ENCODE peak calls at places on chromosome 10, in five cellular contexts. One of them, this sample, is unnamed.

GRCh38 chr10:125521721-125522680 is 161.0 kb downstream of the TEX36 start:
- DNase-seq in tibial artery: no peak
- DNase-seq in mucosa of gallbladder: no peak
- DNase-seq in CD8-positive, alpha-beta T cell: no peak
- DNase-seq in DMS153: no peak
- DNase-seq in this sample: peak

GRCh38 chr10:48444861-48445841 is 138.7 kb downstream of the MAPK8 start:
- DNase-seq in tibial artery: peak
- DNase-seq in mucosa of gallbladder: no peak
- DNase-seq in CD8-positive, alpha-beta T cell: no peak
- DNase-seq in DMS153: peak
- DNase-seq in this sample: peak

GRCh38 chr10:84265378-84265777 is 20.5 kb downstream of the RGR start:
- DNase-seq in tibial artery: no peak
- DNase-seq in mucosa of gallbladder: no peak
- DNase-seq in CD8-positive, alpha-beta T cell: no peak
- DNase-seq in DMS153: peak
- DNase-seq in this sample: no peak

GRCh38 chr10:132548106-132548823 is 10.7 kb downstream of the INPP5A start:
- DNase-seq in tibial artery: peak
- DNase-seq in mucosa of gallbladder: no peak
- DNase-seq in CD8-positive, alpha-beta T cell: no peak
- DNase-seq in DMS153: no peak
- DNase-seq in this sample: no peak

GRCh38 chr10:29590598-29591415 is 44.0 kb downstream of the SVIL start:
- DNase-seq in tibial artery: no peak
- DNase-seq in mucosa of gallbladder: no peak
- DNase-seq in CD8-positive, alpha-beta T cell: no peak
- DNase-seq in DMS153: no peak
- DNase-seq in this sample: peak

GRCh38 chr10:17212802-17213204 is 11.3 kb upstream of the TRDMT1 start:
- DNase-seq in tibial artery: no peak
- DNase-seq in mucosa of gallbladder: no peak
- DNase-seq in CD8-positive, alpha-beta T cell: no peak
- DNase-seq in DMS153: no peak
- DNase-seq in this sample: no peak

GRCh38 chr10:44198096-44198779 is 186.7 kb downstream of the CXCL12 start:
- DNase-seq in tibial artery: no peak
- DNase-seq in mucosa of gallbladder: no peak
- DNase-seq in CD8-positive, alpha-beta T cell: no peak
- DNase-seq in DMS153: no peak
- DNase-seq in this sample: no peak

GRCh38 chr10:83539528-83540308 is 599.6 kb upstream of the GHITM start:
- DNase-seq in tibial artery: peak
- DNase-seq in mucosa of gallbladder: peak
- DNase-seq in CD8-positive, alpha-beta T cell: no peak
- DNase-seq in DMS153: no peak
- DNase-seq in this sample: no peak

GRCh38 chr10:92846-93245 is 42.4 kb upstream of the ZMYND11 start:
- DNase-seq in tibial artery: no peak
- DNase-seq in mucosa of gallbladder: no peak
- DNase-seq in CD8-positive, alpha-beta T cell: no peak
- DNase-seq in DMS153: no peak
- DNase-seq in this sample: peak

GRCh38 chr10:99656199-99657064 is 2.9 kb upstream of the ENTPD7 start:
- DNase-seq in tibial artery: no peak
- DNase-seq in mucosa of gallbladder: no peak
- DNase-seq in CD8-positive, alpha-beta T cell: no peak
- DNase-seq in DMS153: no peak
- DNase-seq in this sample: no peak

GRCh38 chr10:36677170-36677768 is 448.1 kb upstream of the ANKRD30A start:
- DNase-seq in tibial artery: no peak
- DNase-seq in mucosa of gallbladder: no peak
- DNase-seq in CD8-positive, alpha-beta T cell: no peak
- DNase-seq in DMS153: peak
- DNase-seq in this sample: no peak

GRCh38 chr10:58981051-58981450 is 195.4 kb upstream of the PHYHIPL start:
- DNase-seq in tibial artery: no peak
- DNase-seq in mucosa of gallbladder: no peak
- DNase-seq in CD8-positive, alpha-beta T cell: no peak
- DNase-seq in DMS153: no peak
- DNase-seq in this sample: peak